ENCODE peak calls at places on chromosomes 6 and 20, in seven cellular contexts. A is NCI-H345; S is activated CD8-positive, alpha-beta memory T cell treated with anti-CD3 and anti-CD28 coated beads for 4 hours; H is nephron progenitor cell; N is mammary epithelial cell; P is hippocampal formation; I is nucleus accumbens. W is an unnamed sample.

GRCh38 chr20:56439784-56440291 is 27.8 kb downstream of the CASS4 start:
- DNase-seq in A (no peak), N (peak), P (no peak), H (no peak), S (no peak), I (no peak), W (no peak)

GRCh38 chr6:135030056-135030473 is 24.6 kb downstream of the HBS1L start:
- DNase-seq in I (no peak), S (no peak), P (no peak), N (no peak), H (no peak), A (no peak), W (no peak)

GRCh38 chr20:62888910-62889309 is 27.3 kb upstream of the TCFL5 start:
- DNase-seq in N (no peak), S (no peak), I (no peak), H (no peak), A (no peak), P (no peak), W (no peak)

GRCh38 chr6:7008451-7008988 is 99.2 kb upstream of the RREB1 start:
- DNase-seq in S (no peak), H (no peak), P (no peak), A (no peak), N (no peak), I (no peak), W (no peak)

GRCh38 chr20:8365634-8366033 is 233.6 kb downstream of the PLCB1 start:
- DNase-seq in P (no peak), H (no peak), S (no peak), A (no peak), N (no peak), I (no peak), W (no peak)

GRCh38 chr6:39476151-39476550 is 153.6 kb upstream of the KCNK16 start:
- DNase-seq in P (no peak), H (no peak), I (no peak), A (no peak), N (no peak), S (no peak), W (no peak)

GRCh38 chr6:78942451-78942850 is 75.1 kb downstream of the IRAK1BP1 start:
- DNase-seq in S (no peak), H (no peak), A (no peak), N (no peak), I (no peak), P (no peak), W (no peak)

GRCh38 chr20:50663095-50663821 is 28.1 kb downstream of the RIPOR3 start:
- DNase-seq in N (peak), A (peak), S (no peak), H (no peak), I (peak), P (no peak), W (no peak)

GRCh38 chr20:52104546-52105044 is 87.0 kb downstream of the ZFP64 start:
- DNase-seq in I (no peak), H (peak), N (no peak), P (no peak), A (no peak), S (no peak), W (no peak)

GRCh38 chr6:29964904-29965872 is 22.9 kb downstream of the HLA-A start:
- DNase-seq in A (peak), S (peak), H (peak), I (peak), P (peak), N (peak), W (peak)

GRCh38 chr20:6502999-6503398 is 264.5 kb upstream of the BMP2 start:
- DNase-seq in A (no peak), H (no peak), S (no peak), I (no peak), P (no peak), N (no peak), W (no peak)

GRCh38 chr6:134295953-134296553 is 21.9 kb downstream of the SGK1 start:
- DNase-seq in I (no peak), S (no peak), N (peak), A (no peak), P (peak), H (no peak), W (no peak)

GRCh38 chr20:38109657-38110524 is 55.2 kb downstream of the TGM2 start:
- DNase-seq in I (no peak), S (no peak), P (no peak), A (no peak), N (peak), H (no peak), W (no peak)

GRCh38 chr20:4113996-4114603 is 98.7 kb upstream of the RNF24 start:
- DNase-seq in A (no peak), N (no peak), P (no peak), S (no peak), H (no peak), I (no peak), W (no peak)

GRCh38 chr6:1027109-1027794 is 284.6 kb upstream of the FOXQ1 start:
- DNase-seq in S (no peak), I (no peak), N (peak), H (no peak), A (no peak), P (no peak), W (no peak)

GRCh38 chr6:139587469-139587868 is 213.0 kb upstream of the CITED2 start:
- DNase-seq in H (no peak), S (no peak), A (no peak), P (no peak), I (no peak), N (peak), W (no peak)

GRCh38 chr6:16626650-16627049 is 134.6 kb downstream of the ATXN1 start:
- DNase-seq in P (no peak), A (no peak), N (no peak), H (no peak), I (no peak), S (no peak), W (no peak)

GRCh38 chr20:63685269-63686026 is 11.0 kb upstream of the TNFRSF6B start:
- DNase-seq in N (no peak), S (no peak), P (no peak), A (no peak), I (no peak), H (no peak), W (no peak)